ENCODE peak calls at places on chromosomes 5 and 9, in nine cellular contexts. V, P, G, K, Q, Z, S, T and I are unnamed samples. For H3K27me3, the result is how much of the 10 kb centered on the place peaks cover.

GRCh38 chr5:34748431-34748830 is 90.5 kb upstream of the TTC23L start:
- DNase-seq in V (no peak), P (no peak), G (no peak), K (no peak), Q (no peak), Z (no peak), S (no peak), T (no peak), I (no peak)

GRCh38 chr5:119271758-119272730 is 83.8 kb upstream of the TNFAIP8 start:
- DNase-seq in V (no peak), P (no peak), G (no peak), K (no peak), Q (peak), Z (no peak), S (no peak), T (no peak), I (no peak)

GRCh38 chr5:73295447-73295846 is 122.5 kb downstream of the TMEM174 start:
- DNase-seq in V (no peak), P (no peak), G (no peak), K (no peak), Q (no peak), Z (no peak), S (peak), T (no peak), I (no peak)

GRCh38 chr5:116410345-116410890 is 164.2 kb downstream of the SEMA6A start:
- DNase-seq in V (no peak), P (no peak), G (no peak), K (no peak), Q (no peak), Z (no peak), S (no peak), T (no peak), I (no peak)

GRCh38 chr9:75013735-75014134 is 14.4 kb downstream of the CARNMT1 start:
- DNase-seq in V (no peak), P (no peak), G (no peak), K (no peak), Q (no peak), Z (no peak), S (no peak), T (no peak), I (no peak)

GRCh38 chr9:77595426-77596051 is 52.6 kb downstream of the GNA14 start:
- DNase-seq in V (no peak), P (no peak), G (no peak), K (no peak), Q (no peak), Z (no peak), S (no peak), T (no peak), I (no peak)

GRCh38 chr5:174773371-174773770 is 49.0 kb downstream of the MSX2 start:
- DNase-seq in V (no peak), P (no peak), G (no peak), K (no peak), Q (no peak), Z (no peak), S (no peak), T (no peak), I (no peak)

GRCh38 chr5:137498736-137499505 is at the start of gene SPOCK1:
- DNase-seq in V (peak), P (peak), G (peak), K (peak), Q (peak), Z (peak), S (peak), T (peak), I (peak)

GRCh38 chr5:153618857-153619256 is 128.4 kb downstream of the GRIA1 start:
- DNase-seq in V (no peak), P (no peak), G (no peak), K (no peak), Q (peak), Z (no peak), S (no peak), T (no peak), I (no peak)

GRCh38 chr5:38347040-38347763 is 88.8 kb downstream of the EGFLAM start:
- DNase-seq in V (no peak), P (no peak), G (no peak), K (no peak), Q (peak), Z (no peak), S (no peak), T (no peak), I (no peak)

GRCh38 chr9:106862115-106862945 is 636 bp upstream of the ZNF462 start:
- DNase-seq in V (peak), P (peak), G (peak), K (peak), Q (peak), Z (no peak), S (peak), T (peak), I (no peak)

GRCh38 chr9:135973276-135974219 is 12.4 kb upstream of the UBAC1 start:
- DNase-seq in V (no peak), P (peak), G (no peak), K (no peak), Q (no peak), Z (no peak), S (no peak), T (no peak), I (no peak)

GRCh38 chr9:32566770-32567169 is 6.2 kb downstream of the NDUFB6 start:
- DNase-seq in V (no peak), P (no peak), G (no peak), K (no peak), Q (no peak), Z (no peak), S (no peak), T (no peak), I (no peak)

GRCh38 chr5:2866622-2867372 is 115.3 kb upstream of the IRX2 start:
- DNase-seq in V (no peak), P (no peak), G (no peak), K (no peak), Q (no peak), Z (no peak), S (no peak), T (no peak), I (no peak)

GRCh38 chr9:108080285-108080684 is 590.7 kb upstream of the KLF4 start:
- DNase-seq in V (no peak), P (no peak), G (no peak), K (no peak), Q (no peak), Z (no peak), S (no peak), T (no peak), I (no peak)

GRCh38 chr5:116025831-116026230 is 6.4 kb upstream of the ARL14EPL start:
- DNase-seq in V (no peak), P (no peak), G (no peak), K (no peak), Q (no peak), Z (no peak), S (no peak), T (no peak), I (no peak)

GRCh38 chr5:109688647-109688998 is 1.1 kb upstream of the MAN2A1 start:
- DNase-seq in V (peak), P (peak), G (no peak), K (no peak), Q (peak), Z (no peak), S (peak), T (peak), I (no peak)

GRCh38 chr9:489198-490197 is 274.8 kb downstream of the DOCK8 start:
- DNase-seq in V (peak), P (no peak), G (no peak), K (no peak), Q (no peak), Z (peak), S (no peak), T (no peak), I (no peak)

GRCh38 chr5:96703384-96703910 is 41.3 kb downstream of the CAST start:
- DNase-seq in V (no peak), P (peak), G (no peak), K (no peak), Q (peak), Z (peak), S (peak), T (no peak), I (no peak)

GRCh38 chr9:109640232-109641078 is 139.5 kb upstream of the PALM2AKAP2 start:
- DNase-seq in V (peak), P (peak), G (peak), K (peak), Q (peak), Z (peak), S (peak), T (no peak), I (no peak)

GRCh38 chr5:4563400-4563799 is 576.7 kb upstream of the ADAMTS16 start:
- DNase-seq in V (no peak), P (no peak), G (no peak), K (peak), Q (peak), Z (no peak), S (peak), T (no peak), I (no peak)

GRCh38 chr9:4397917-4398316 is 92.4 kb upstream of the SLC1A1 start:
- DNase-seq in V (no peak), P (no peak), G (no peak), K (no peak), Q (peak), Z (no peak), S (no peak), T (no peak), I (no peak)

GRCh38 chr5:2375291-2375690 is 376.2 kb downstream of the IRX2 start:
- DNase-seq in V (no peak), P (no peak), G (no peak), K (no peak), Q (no peak), Z (no peak), S (no peak), T (no peak), I (no peak)

GRCh38 chr5:92687793-92688467 is 893.1 kb downstream of the NR2F1-AS1 start:
- DNase-seq in V (no peak), P (peak), G (no peak), K (peak), Q (peak), Z (no peak), S (peak), T (peak), I (no peak)

GRCh38 chr5:84072339-84072738 is 312.3 kb downstream of the EDIL3 start:
- DNase-seq in V (no peak), P (no peak), G (no peak), K (no peak), Q (no peak), Z (no peak), S (no peak), T (no peak), I (no peak)

GRCh38 chr5:34669931-34670516 is 13.9 kb downstream of the RAI14 start:
- DNase-seq in V (no peak), P (peak), G (no peak), K (no peak), Q (peak), Z (no peak), S (no peak), T (no peak), I (no peak)

GRCh38 chr5:74934949-74935751 is 69.0 kb upstream of the FAM169A start:
- DNase-seq in V (peak), P (peak), G (no peak), K (no peak), Q (peak), Z (no peak), S (peak), T (peak), I (no peak)

GRCh38 chr5:54881286-54882005 is 103.9 kb downstream of the ESM1 start:
- DNase-seq in V (no peak), P (no peak), G (no peak), K (no peak), Q (no peak), Z (no peak), S (no peak), T (no peak), I (peak)

GRCh38 chr5:81842795-81843377 is 92.0 kb upstream of the SSBP2 start:
- DNase-seq in V (peak), P (no peak), G (no peak), K (no peak), Q (no peak), Z (no peak), S (peak), T (no peak), I (no peak)

GRCh38 chr9:135144581-135145108 is 57.2 kb downstream of the OLFM1 start:
- DNase-seq in V (no peak), P (no peak), G (no peak), K (no peak), Q (no peak), Z (no peak), S (no peak), T (no peak), I (no peak)

GRCh38 chr5:123460296-123460729 is 37.1 kb upstream of the CEP120 start:
- DNase-seq in V (peak), P (no peak), G (no peak), K (no peak), Q (no peak), Z (no peak), S (no peak), T (no peak), I (no peak)

GRCh38 chr5:137316346-137316736 is 182.8 kb downstream of the SPOCK1 start:
- DNase-seq in V (peak), P (no peak), G (no peak), K (no peak), Q (peak), Z (no peak), S (no peak), T (no peak), I (no peak)

GRCh38 chr9:33861917-33862453 is 45.0 kb downstream of the UBE2R2 start:
- DNase-seq in V (no peak), P (no peak), G (no peak), K (no peak), Q (no peak), Z (no peak), S (no peak), T (no peak), I (no peak)

GRCh38 chr9:128632486-128632885 is 24.2 kb downstream of the DYNC2I2 start:
- DNase-seq in V (no peak), P (no peak), G (no peak), K (no peak), Q (no peak), Z (no peak), S (no peak), T (no peak), I (no peak)

GRCh38 chr9:37364751-37365360 is 57.6 kb upstream of the GRHPR start:
- DNase-seq in V (peak), P (no peak), G (no peak), K (no peak), Q (peak), Z (no peak), S (no peak), T (no peak), I (no peak)

GRCh38 chr9:108475813-108476212 is 380.0 kb downstream of the ACTL7B start:
- DNase-seq in V (no peak), P (no peak), G (no peak), K (no peak), Q (no peak), Z (no peak), S (no peak), T (no peak), I (no peak)

GRCh38 chr5:142109356-142110045 is 922 bp downstream of the NDFIP1 start:
- DNase-seq in V (no peak), P (peak), G (no peak), K (no peak), Q (peak), Z (no peak), S (peak), T (peak), I (no peak)

GRCh38 chr9:115132648-115133047 is 14.7 kb upstream of the TNC start:
- DNase-seq in V (no peak), P (peak), G (peak), K (no peak), Q (no peak), Z (no peak), S (no peak), T (no peak), I (no peak)

GRCh38 chr9:129664664-129665007 is 811 bp upstream of the PRRX2 start:
- DNase-seq in V (no peak), P (no peak), G (no peak), K (no peak), Q (no peak), Z (no peak), S (peak), T (no peak), I (no peak)

GRCh38 chr9:129665814-129666511 is 516 bp downstream of the PRRX2 start:
- DNase-seq in V (no peak), P (no peak), G (no peak), K (no peak), Q (peak), Z (no peak), S (peak), T (no peak), I (no peak)

GRCh38 chr9:129665008-129665771 is at the start of gene PRRX2:
- DNase-seq in V (no peak), P (no peak), G (no peak), K (peak), Q (peak), Z (no peak), S (peak), T (no peak), I (peak)

GRCh38 chr9:129656795-129657390 is 8.6 kb upstream of the PRRX2 start:
- DNase-seq in V (no peak), P (peak), G (no peak), K (no peak), Q (peak), Z (no peak), S (no peak), T (no peak), I (no peak)

DNA sequence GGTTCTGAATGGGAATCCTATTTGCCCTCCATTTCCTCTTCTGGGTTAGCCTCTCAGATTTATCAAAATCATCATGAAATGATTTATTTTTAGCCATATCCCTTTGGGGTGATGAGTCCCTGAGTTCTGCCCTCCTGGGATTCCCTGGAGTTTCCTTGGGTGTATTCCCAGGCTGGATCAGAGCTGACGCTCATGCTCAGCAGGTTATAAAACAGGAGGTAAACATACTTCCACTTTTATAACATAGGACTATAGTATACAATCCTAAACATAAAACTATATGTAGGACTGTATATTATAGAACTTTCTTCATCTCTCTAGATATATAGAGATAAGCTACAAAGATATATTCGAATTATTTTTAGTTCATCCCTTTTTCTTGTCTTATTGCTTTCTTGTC is 4.4 kb upstream of the PRRX2 start:
- DNase-seq in V (no peak), P (no peak), G (no peak), K (no peak), Q (no peak), Z (no peak), S (no peak), T (no peak), I (no peak)
- H3K27me3 ChIP-seq in V (under half), P (under half), G (under half), K (under half), Q (under half), Z (under half), S (under half), T (under half), I (under half)

DNA sequence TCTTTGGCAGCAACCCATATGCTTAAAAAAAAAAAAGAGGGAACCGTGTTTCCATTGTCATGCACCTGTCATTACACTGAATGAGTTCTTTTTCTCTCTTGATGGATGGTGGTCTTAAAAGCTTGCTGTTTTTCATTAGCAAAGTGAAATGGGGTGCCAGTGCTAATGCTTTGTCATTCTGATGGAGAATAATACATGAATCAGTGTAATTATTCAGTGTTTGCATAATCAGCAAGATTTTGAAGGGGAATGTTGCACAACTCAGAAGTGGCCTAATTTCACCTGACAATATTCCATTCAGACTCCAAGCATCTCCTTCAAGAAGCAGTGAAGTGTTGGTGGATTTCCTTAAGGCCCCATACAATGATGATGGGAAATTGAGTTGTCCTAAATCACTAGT is 38.1 kb downstream of the MAP1B start:
- DNase-seq in V (no peak), P (no peak), G (no peak), K (no peak), Q (peak), Z (no peak), S (no peak), T (no peak), I (no peak)
- H3K27ac ChIP-seq in V (no peak), P (no peak), G (peak), K (no peak), Q (no peak), Z (peak), S (peak), T (no peak), I (no peak)

GRCh38 chr9:93185261-93186150 is 1.6 kb downstream of the WNK2 start:
- DNase-seq in V (no peak), P (no peak), G (no peak), K (no peak), Q (no peak), Z (no peak), S (no peak), T (no peak), I (no peak)
- H3K4me3 ChIP-seq in V (peak), P (no peak), G (peak), K (peak), Q (no peak), Z (peak), S (peak), T (peak), I (no peak)

GRCh38 chr5:348726-349125 is 27.2 kb downstream of the AHRR start:
- DNase-seq in V (no peak), P (no peak), G (no peak), K (no peak), Q (no peak), Z (no peak), S (no peak), T (no peak), I (no peak)
- H3K27me3 ChIP-seq in V (under half), P (under half), G (under half), K (under half), Q (under half), Z (under half), S (under half), T (under half), I (under half)

GRCh38 chr5:179553875-179554274 is 3.5 kb downstream of the RUFY1 start:
- DNase-seq in V (no peak), P (peak), G (no peak), K (no peak), Q (peak), Z (no peak), S (no peak), T (no peak), I (no peak)
- H3K27ac ChIP-seq in V (no peak), P (no peak), G (no peak), K (no peak), Q (peak), Z (no peak), S (no peak), T (no peak), I (no peak)

GRCh38 chr9:13778486-13779110 is 499.1 kb upstream of the MPDZ start:
- DNase-seq in V (no peak), P (no peak), G (no peak), K (no peak), Q (peak), Z (no peak), S (peak), T (no peak), I (no peak)
- H3K4me3 ChIP-seq in V (no peak), P (no peak), G (no peak), K (no peak), Q (no peak), Z (no peak), S (no peak), T (no peak), I (no peak)